ENCODE peak calls at places on chromosomes 16 and 17, in five cellular contexts. One of them, this sample, is unnamed.

GRCh38 chr17:28416703-28417311 is 10.8 kb upstream of the SLC46A1 start:
- DNase-seq in neural crest cell: peak
- DNase-seq in nephron progenitor cell: peak
- DNase-seq in heart right ventricle: peak
- DNase-seq in stimulated activated naive CD8-positive, alpha-beta T cell treated with anti-CD3 and anti-CD28 coated beads, Interleukin-15, amount 100 ng/mL, for 72 hours: peak
- DNase-seq in this sample: peak

GRCh38 chr17:65901394-65901793 is 290.5 kb downstream of the CEP112 start:
- DNase-seq in neural crest cell: no peak
- DNase-seq in nephron progenitor cell: no peak
- DNase-seq in heart right ventricle: no peak
- DNase-seq in stimulated activated naive CD8-positive, alpha-beta T cell treated with anti-CD3 and anti-CD28 coated beads, Interleukin-15, amount 100 ng/mL, for 72 hours: no peak
- DNase-seq in this sample: no peak

GRCh38 chr16:57497121-57497520 is 10.8 kb upstream of the DOK4 start:
- DNase-seq in neural crest cell: no peak
- DNase-seq in nephron progenitor cell: no peak
- DNase-seq in heart right ventricle: no peak
- DNase-seq in stimulated activated naive CD8-positive, alpha-beta T cell treated with anti-CD3 and anti-CD28 coated beads, Interleukin-15, amount 100 ng/mL, for 72 hours: no peak
- DNase-seq in this sample: no peak

GRCh38 chr16:11393861-11394592 is 48.8 kb downstream of the RMI2 start:
- DNase-seq in neural crest cell: no peak
- DNase-seq in nephron progenitor cell: no peak
- DNase-seq in heart right ventricle: no peak
- DNase-seq in stimulated activated naive CD8-positive, alpha-beta T cell treated with anti-CD3 and anti-CD28 coated beads, Interleukin-15, amount 100 ng/mL, for 72 hours: no peak
- DNase-seq in this sample: no peak

GRCh38 chr17:60388742-60389141 is 3.2 kb downstream of the USP32 start:
- DNase-seq in neural crest cell: no peak
- DNase-seq in nephron progenitor cell: no peak
- DNase-seq in heart right ventricle: no peak
- DNase-seq in stimulated activated naive CD8-positive, alpha-beta T cell treated with anti-CD3 and anti-CD28 coated beads, Interleukin-15, amount 100 ng/mL, for 72 hours: no peak
- DNase-seq in this sample: no peak

GRCh38 chr17:73546770-73547345 is 97.4 kb downstream of the SDK2 start:
- DNase-seq in neural crest cell: no peak
- DNase-seq in nephron progenitor cell: peak
- DNase-seq in heart right ventricle: no peak
- DNase-seq in stimulated activated naive CD8-positive, alpha-beta T cell treated with anti-CD3 and anti-CD28 coated beads, Interleukin-15, amount 100 ng/mL, for 72 hours: no peak
- DNase-seq in this sample: peak

GRCh38 chr16:78869492-78869891 is 731.0 kb downstream of the MAF start:
- DNase-seq in neural crest cell: no peak
- DNase-seq in nephron progenitor cell: no peak
- DNase-seq in heart right ventricle: no peak
- DNase-seq in stimulated activated naive CD8-positive, alpha-beta T cell treated with anti-CD3 and anti-CD28 coated beads, Interleukin-15, amount 100 ng/mL, for 72 hours: no peak
- DNase-seq in this sample: no peak

GRCh38 chr17:1880851-1881630 is 51.2 kb downstream of the RPA1 start:
- DNase-seq in neural crest cell: peak
- DNase-seq in nephron progenitor cell: no peak
- DNase-seq in heart right ventricle: no peak
- DNase-seq in stimulated activated naive CD8-positive, alpha-beta T cell treated with anti-CD3 and anti-CD28 coated beads, Interleukin-15, amount 100 ng/mL, for 72 hours: no peak
- DNase-seq in this sample: peak

GRCh38 chr17:58415371-58416055 is 1.8 kb downstream of the RNF43 start:
- DNase-seq in neural crest cell: peak
- DNase-seq in nephron progenitor cell: peak
- DNase-seq in heart right ventricle: no peak
- DNase-seq in stimulated activated naive CD8-positive, alpha-beta T cell treated with anti-CD3 and anti-CD28 coated beads, Interleukin-15, amount 100 ng/mL, for 72 hours: no peak
- DNase-seq in this sample: no peak

GRCh38 chr17:40910441-40910841 is 25.4 kb upstream of the KRT20 start:
- DNase-seq in neural crest cell: no peak
- DNase-seq in nephron progenitor cell: no peak
- DNase-seq in heart right ventricle: no peak
- DNase-seq in stimulated activated naive CD8-positive, alpha-beta T cell treated with anti-CD3 and anti-CD28 coated beads, Interleukin-15, amount 100 ng/mL, for 72 hours: no peak
- DNase-seq in this sample: peak

GRCh38 chr17:49814781-49815496 is 26.5 kb downstream of the KAT7 start:
- DNase-seq in neural crest cell: no peak
- DNase-seq in nephron progenitor cell: no peak
- DNase-seq in heart right ventricle: no peak
- DNase-seq in stimulated activated naive CD8-positive, alpha-beta T cell treated with anti-CD3 and anti-CD28 coated beads, Interleukin-15, amount 100 ng/mL, for 72 hours: no peak
- DNase-seq in this sample: no peak

GRCh38 chr16:35252356-35252936 is 1793.0 kb downstream of the TP53TG3F start:
- DNase-seq in neural crest cell: no peak
- DNase-seq in nephron progenitor cell: no peak
- DNase-seq in heart right ventricle: no peak
- DNase-seq in stimulated activated naive CD8-positive, alpha-beta T cell treated with anti-CD3 and anti-CD28 coated beads, Interleukin-15, amount 100 ng/mL, for 72 hours: no peak
- DNase-seq in this sample: peak

GRCh38 chr17:40511667-40512221 is 10.3 kb upstream of the TNS4 start:
- DNase-seq in neural crest cell: no peak
- DNase-seq in nephron progenitor cell: no peak
- DNase-seq in heart right ventricle: no peak
- DNase-seq in stimulated activated naive CD8-positive, alpha-beta T cell treated with anti-CD3 and anti-CD28 coated beads, Interleukin-15, amount 100 ng/mL, for 72 hours: no peak
- DNase-seq in this sample: no peak

This sample was measured in iris pigment epithelial cell.